ENCODE peak calls at places on chromosomes 1 and 21, in six cellular contexts. G, N, M, L, U and F are unnamed samples.

GRCh38 chr1:39391741-39392679 is 99.4 kb upstream of the BMP8A start:
- DNase-seq in G (no peak), N (peak; percentile 94), M (no peak), L (no peak), U (peak; percentile 95), F (no peak)

GRCh38 chr1:91697322-91698260 is 188.4 kb downstream of the TGFBR3 start:
- DNase-seq in G (peak; percentile 24), N (no peak), M (no peak), L (no peak), U (peak; percentile 84), F (peak; percentile 60)

GRCh38 chr1:65558215-65558614 is 137.7 kb downstream of the LEPR start:
- DNase-seq in G (no peak), N (no peak), M (no peak), L (no peak), U (peak; percentile 22), F (no peak)

GRCh38 chr1:54016343-54017282 is 1.4 kb downstream of the LDLRAD1 start:
- DNase-seq in G (no peak), N (peak; percentile 92), M (no peak), L (peak; percentile 82), U (peak; percentile 64), F (peak; percentile 0)

GRCh38 chr1:233087001-233087881 is 136.8 kb downstream of the NTPCR start:
- DNase-seq in G (no peak), N (no peak), M (no peak), L (no peak), U (no peak), F (no peak)

GRCh38 chr1:22689505-22689904 is 21.1 kb upstream of the EPHB2 start:
- DNase-seq in G (no peak), N (peak; percentile 96), M (no peak), L (peak; percentile 74), U (peak; percentile 96), F (no peak)

GRCh38 chr1:35573198-35573775 is at the start of gene TFAP2E:
- DNase-seq in G (no peak), N (peak; percentile 46), M (no peak), L (peak; percentile 38), U (peak; percentile 72), F (no peak)

GRCh38 chr1:230824571-230825060 is 43.7 kb downstream of the C1orf198 start:
- DNase-seq in G (no peak), N (peak; percentile 29), M (no peak), L (no peak), U (peak; percentile 68), F (no peak)

GRCh38 chr21:32412998-32413504 is 545 bp downstream of the EVA1C start:
- DNase-seq in G (no peak), N (peak; percentile 65), M (no peak), L (no peak), U (no peak), F (no peak)

GRCh38 chr21:44556879-44557278 is 1.7 kb downstream of the KRTAP10-3 start:
- DNase-seq in G (no peak), N (no peak), M (no peak), L (no peak), U (no peak), F (no peak)

GRCh38 chr1:244060117-244060516 is 9.0 kb downstream of the ZBTB18 start:
- DNase-seq in G (no peak), N (no peak), M (no peak), L (no peak), U (no peak), F (no peak)

GRCh38 chr1:95582191-95582590 is 348.2 kb downstream of the RWDD3 start:
- DNase-seq in G (no peak), N (no peak), M (no peak), L (no peak), U (no peak), F (no peak)

GRCh38 chr1:19676438-19676922 is 11.8 kb downstream of the HTR6 start:
- DNase-seq in G (no peak), N (peak; percentile 57), M (no peak), L (no peak), U (peak; percentile 94), F (peak; percentile 61)

GRCh38 chr1:60388092-60388987 is 314.8 kb upstream of the C1orf87 start:
- DNase-seq in G (no peak), N (peak; percentile 23), M (no peak), L (no peak), U (no peak), F (no peak)

GRCh38 chr1:202692959-202693555 is 17.2 kb downstream of the SYT2 start:
- DNase-seq in G (no peak), N (peak; percentile 61), M (peak; percentile 67), L (peak; percentile 7), U (peak; percentile 77), F (peak; percentile 76)

GRCh38 chr1:22114083-22115012 is 28.5 kb downstream of the WNT4 start:
- DNase-seq in G (no peak), N (no peak), M (no peak), L (no peak), U (peak; percentile 53), F (no peak)

DNA sequence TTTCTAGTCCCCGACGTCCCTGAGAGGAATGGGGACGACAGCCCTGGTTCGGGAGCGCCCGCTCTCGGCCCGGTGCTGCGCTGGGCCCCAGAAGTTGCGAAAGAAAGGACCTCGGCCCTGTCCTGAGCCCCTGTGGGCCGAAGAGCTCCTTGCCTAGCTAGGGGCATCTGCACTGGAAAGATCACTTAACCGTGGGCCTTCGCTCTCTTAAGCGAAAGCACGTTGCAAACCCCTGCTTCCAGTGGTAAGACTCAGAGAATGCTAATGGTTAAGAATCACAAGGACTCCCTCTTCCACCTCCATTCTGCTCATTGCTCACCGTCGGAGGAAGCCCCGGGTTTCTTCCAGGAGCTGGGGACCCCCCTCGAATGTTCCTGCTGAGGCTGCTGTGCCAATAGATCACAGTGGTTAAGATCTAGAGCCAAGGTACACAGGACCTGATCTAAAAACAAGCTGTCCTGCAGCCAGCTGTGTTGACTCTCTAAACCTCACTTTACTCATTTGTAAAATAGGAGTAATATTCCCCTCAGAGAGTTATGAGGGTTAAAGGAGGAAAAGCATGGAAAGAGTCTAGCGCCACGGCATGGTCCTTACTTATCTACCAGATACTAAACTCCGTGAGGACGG is 690 bp downstream of the VAMP3 start:
- DNase-seq in G (no peak), N (no peak), M (no peak), L (no peak), U (peak; percentile 18), F (no peak)
- H2AFZ ChIP-seq in G (peak overlapping the region; percentile 80), N (peak overlapping the region; percentile 76), M (peak overlapping the region; percentile 100), L (no peak overlapping the region), U (peak overlapping the region; percentile 97), F (peak overlapping the region; percentile 91)

GRCh38 chr1:221164029-221164428 is 284.8 kb downstream of the HLX start:
- DNase-seq in G (no peak), N (peak; percentile 45), M (no peak), L (no peak), U (peak; percentile 50), F (no peak)
- H3K27ac ChIP-seq in G (no peak overlapping the region), N (no peak overlapping the region), M (no peak overlapping the region), L (no peak overlapping the region), U (no peak overlapping the region), F (no peak overlapping the region)

GRCh38 chr1:156727914-156728598 is at the start of gene METTL25B:
- DNase-seq in G (no peak), N (peak; percentile 89), M (peak; percentile 86), L (no peak), U (peak; percentile 95), F (no peak)
- H2AFZ ChIP-seq in G (peak within 1 kb of the TSS; percentile 76), N (peak within 1 kb of the TSS; percentile 87), M (peak within 1 kb of the TSS; percentile 61), L (no peak within 1 kb of the TSS), U (peak within 1 kb of the TSS; percentile 92), F (peak within 1 kb of the TSS; percentile 97)

GRCh38 chr1:204819495-204819894 is 51.2 kb upstream of the NFASC start:
- DNase-seq in G (no peak), N (peak; percentile 31), M (no peak), L (no peak), U (no peak), F (no peak)
- H3K27ac ChIP-seq in G (no peak overlapping the region), N (no peak overlapping the region), M (no peak overlapping the region), L (no peak overlapping the region), U (no peak overlapping the region), F (no peak overlapping the region)

GRCh38 chr1:218582646-218583045 is 237.5 kb downstream of the TGFB2 start:
- DNase-seq in G (no peak), N (no peak), M (no peak), L (no peak), U (peak; percentile 14), F (no peak)

GRCh38 chr1:218587890-218588289 is 242.8 kb downstream of the TGFB2 start:
- DNase-seq in G (no peak), N (no peak), M (no peak), L (no peak), U (no peak), F (no peak)

GRCh38 chr1:218584418-218585155 is 239.5 kb downstream of the TGFB2 start:
- DNase-seq in G (no peak), N (peak; percentile 97), M (no peak), L (peak; percentile 24), U (peak; percentile 33), F (no peak)

GRCh38 chr1:218588555-218589172 is 243.5 kb downstream of the TGFB2 start:
- DNase-seq in G (no peak), N (no peak), M (no peak), L (no peak), U (no peak), F (no peak)

GRCh38 chr1:218585565-218586184 is 240.5 kb downstream of the TGFB2 start:
- DNase-seq in G (no peak), N (peak; percentile 99), M (no peak), L (peak; percentile 65), U (peak; percentile 70), F (no peak)
- H2AFZ ChIP-seq in G (no peak overlapping the region), N (peak overlapping the region; percentile 60), M (no peak overlapping the region), L (peak overlapping the region; percentile 94), U (no peak overlapping the region), F (no peak overlapping the region)

GRCh38 chr1:41200728-41201127 is 41.4 kb downstream of the SCMH1 start:
- DNase-seq in G (no peak), N (no peak), M (no peak), L (no peak), U (no peak), F (no peak)
- H3K27ac ChIP-seq in G (no peak overlapping the region), N (no peak overlapping the region), M (no peak overlapping the region), L (no peak overlapping the region), U (no peak overlapping the region), F (no peak overlapping the region)